ENCODE peak calls at places on chromosomes 2 and 18, in six cellular contexts. C is transverse colon, U is body of pancreas, Y is A549, F is tibial artery, I is right atrium auricular region. O is an unnamed sample. For H3K4me1, the result is how much of the 10 kb centered on the place peaks cover.

GRCh38 chr2:112059671-112060070 is 4.6 kb downstream of the TMEM87B start:
- DNase-seq in C (no peak), U (no peak), Y (no peak), F (no peak), I (no peak), O (no peak)

GRCh38 chr18:36099311-36099710 is 29.8 kb downstream of the SLC39A6 start:
- DNase-seq in C (no peak), U (no peak), Y (no peak), F (no peak), I (no peak), O (no peak)

GRCh38 chr2:234189230-234189629 is 138.7 kb downstream of the SPP2 start:
- DNase-seq in C (no peak), U (no peak), Y (no peak), F (no peak), I (no peak), O (no peak)

GRCh38 chr2:100963026-100963375 is 39.1 kb upstream of the RPL31 start:
- DNase-seq in C (no peak), U (no peak), Y (no peak), F (no peak), I (no peak), O (no peak)

GRCh38 chr2:85599468-85600234 is 2.8 kb downstream of the TMEM150A start:
- DNase-seq in C (no peak), U (no peak), Y (no peak), F (no peak), I (no peak), O (no peak)

GRCh38 chr2:25251032-25251460 is 82.7 kb upstream of the POMC start:
- DNase-seq in C (no peak), U (no peak), Y (no peak), F (no peak), I (no peak), O (no peak)

GRCh38 chr2:37870829-37871228 is 54.3 kb upstream of the RMDN2 start:
- DNase-seq in C (no peak), U (no peak), Y (no peak), F (no peak), I (no peak), O (no peak)

GRCh38 chr18:33699372-33699771 is 121.4 kb downstream of the ASXL3 start:
- DNase-seq in C (no peak), U (no peak), Y (no peak), F (no peak), I (no peak), O (no peak)

GRCh38 chr2:105821428-105822125 is 76.9 kb downstream of the NCK2 start:
- DNase-seq in C (no peak), U (no peak), Y (no peak), F (no peak), I (no peak), O (no peak)

GRCh38 chr2:181923123-181923522 is 31.6 kb downstream of the ITPRID2 start:
- DNase-seq in C (no peak), U (no peak), Y (no peak), F (no peak), I (no peak), O (no peak)

GRCh38 chr2:142756430-142756829 is 121.0 kb upstream of the KYNU start:
- DNase-seq in C (no peak), U (no peak), Y (peak), F (no peak), I (no peak), O (no peak)

GRCh38 chr2:47512581-47513083 is 109.7 kb downstream of the MSH2 start:
- DNase-seq in C (no peak), U (no peak), Y (peak), F (no peak), I (no peak), O (no peak)

GRCh38 chr2:240339411-240340360 is 95.8 kb upstream of the GPC1 start:
- DNase-seq in C (no peak), U (no peak), Y (no peak), F (no peak), I (no peak), O (no peak)

GRCh38 chr18:77132369-77133050 is at the start of gene MBP:
- DNase-seq in C (peak), U (peak), Y (peak), F (no peak), I (no peak), O (peak)

GRCh38 chr18:60044290-60045006 is 144.7 kb downstream of the PMAIP1 start:
- DNase-seq in C (no peak), U (no peak), Y (peak), F (no peak), I (no peak), O (peak)

GRCh38 chr2:101295895-101296294 is 12.6 kb downstream of the RNF149 start:
- DNase-seq in C (no peak), U (no peak), Y (no peak), F (no peak), I (no peak), O (no peak)

GRCh38 chr2:141517852-141518421 is 612.9 kb downstream of the LRP1B start:
- DNase-seq in C (no peak), U (no peak), Y (peak), F (no peak), I (no peak), O (no peak)

GRCh38 chr18:32372381-32373061 is 98.2 kb downstream of the GAREM1 start:
- DNase-seq in C (peak), U (peak), Y (peak), F (no peak), I (no peak), O (peak)

GRCh38 chr18:28338316-28338715 is 161.4 kb upstream of the CDH2 start:
- DNase-seq in C (no peak), U (no peak), Y (no peak), F (no peak), I (no peak), O (no peak)

GRCh38 chr18:63078471-63078870 is 241.1 kb downstream of the BCL2 start:
- DNase-seq in C (no peak), U (no peak), Y (no peak), F (no peak), I (no peak), O (no peak)

GRCh38 chr2:170142502-170142901 is 35.4 kb upstream of the MYO3B start:
- DNase-seq in C (no peak), U (no peak), Y (no peak), F (no peak), I (no peak), O (no peak)

GRCh38 chr2:46632349-46632748 is 153.0 kb downstream of the TMEM247 start:
- DNase-seq in C (no peak), U (no peak), Y (peak), F (no peak), I (no peak), O (no peak)

GRCh38 chr2:66897676-66898280 is 462.9 kb downstream of the MEIS1 start:
- DNase-seq in C (no peak), U (no peak), Y (no peak), F (no peak), I (no peak), O (no peak)

GRCh38 chr2:48531141-48531648 is 1.2 kb downstream of the STON1 start:
- DNase-seq in C (no peak), U (no peak), Y (no peak), F (no peak), I (no peak), O (no peak)

GRCh38 chr18:32310119-32310518 is 120.3 kb downstream of the MEP1B start:
- DNase-seq in C (no peak), U (no peak), Y (no peak), F (no peak), I (no peak), O (no peak)

GRCh38 chr2:178074123-178075005 is 1.8 kb upstream of the PDE11A start:
- DNase-seq in C (no peak), U (no peak), Y (peak), F (no peak), I (no peak), O (no peak)

GRCh38 chr2:75526842-75527241 is 33.9 kb downstream of the EVA1A start:
- DNase-seq in C (no peak), U (no peak), Y (no peak), F (no peak), I (no peak), O (no peak)

GRCh38 chr2:110732422-110733413 is at the start of gene ACOXL:
- DNase-seq in C (peak), U (peak), Y (no peak), F (no peak), I (no peak), O (peak)

GRCh38 chr18:36461551-36461987 is 164.1 kb downstream of the FHOD3 start:
- DNase-seq in C (no peak), U (no peak), Y (no peak), F (no peak), I (no peak), O (no peak)

GRCh38 chr2:241598487-241598886 is 38.5 kb downstream of the THAP4 start:
- DNase-seq in C (no peak), U (peak), Y (peak), F (no peak), I (no peak), O (peak)

GRCh38 chr2:73112913-73113633 is at the start of gene RAB11FIP5:
- DNase-seq in C (peak), U (peak), Y (peak), F (peak), I (peak), O (peak)

GRCh38 chr18:36942264-36942663 is 113.3 kb downstream of the KIAA1328 start:
- DNase-seq in C (no peak), U (no peak), Y (peak), F (no peak), I (no peak), O (no peak)

GRCh38 chr2:240793313-240794177 is 26.5 kb downstream of the KIF1A start:
- DNase-seq in C (no peak), U (no peak), Y (no peak), F (no peak), I (no peak), O (no peak)

GRCh38 chr2:74849228-74849892 is 15.4 kb downstream of the HK2 start:
- DNase-seq in C (peak), U (peak), Y (no peak), F (no peak), I (no peak), O (peak)

GRCh38 chr2:68779595-68779994 is 45.0 kb downstream of the ARHGAP25 start:
- DNase-seq in C (no peak), U (no peak), Y (no peak), F (no peak), I (no peak), O (no peak)

GRCh38 chr2:158699323-158699722 is 95.8 kb upstream of the DAPL1 start:
- DNase-seq in C (no peak), U (no peak), Y (no peak), F (no peak), I (no peak), O (no peak)

GRCh38 chr2:18118703-18119102 is 240.2 kb downstream of the KCNS3 start:
- DNase-seq in C (no peak), U (no peak), Y (no peak), F (no peak), I (no peak), O (no peak)

GRCh38 chr2:227511239-227511930 is 39.4 kb downstream of the AGFG1 start:
- DNase-seq in C (no peak), U (no peak), Y (no peak), F (no peak), I (no peak), O (no peak)
- H3K4me1 ChIP-seq in C (half or more), U (half or more), Y (half or more), F (under half), I (under half), O (half or more)

DNA sequence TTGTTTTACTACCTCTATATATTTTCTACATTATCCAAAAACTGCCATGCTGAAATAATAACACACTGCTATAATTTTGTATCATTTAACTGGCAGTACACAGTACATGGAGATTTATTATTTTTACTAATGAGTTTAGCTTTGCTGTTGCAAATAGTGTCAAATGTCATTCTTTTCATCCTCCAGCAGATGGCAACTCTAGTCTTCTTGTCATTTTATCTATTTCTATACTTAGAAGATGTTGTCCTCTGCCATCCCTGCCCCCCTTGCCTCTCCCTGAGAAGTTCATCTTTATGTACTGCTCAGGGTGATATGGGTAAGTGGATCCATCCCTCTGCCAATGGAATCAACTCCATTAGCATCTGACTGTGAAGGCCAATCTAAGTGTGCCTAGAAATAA is 21.7 kb upstream of the LRRTM1 start:
- DNase-seq in C (no peak), U (no peak), Y (peak), F (no peak), I (no peak), O (no peak)
- TF ChIP-seq CTCF in C (no peak), U (peak), Y (no peak), F (no peak), I (peak), O (peak)

GRCh38 chr2:98457045-98457696 is 12.5 kb downstream of the INPP4A start:
- DNase-seq in C (no peak), U (no peak), Y (peak), F (no peak), I (peak), O (peak)

GRCh38 chr2:98458667-98459380 is 14.2 kb downstream of the INPP4A start:
- DNase-seq in C (no peak), U (no peak), Y (no peak), F (no peak), I (no peak), O (no peak)

GRCh38 chr2:98460573-98461560 is 16.2 kb downstream of the INPP4A start:
- DNase-seq in C (peak), U (no peak), Y (no peak), F (no peak), I (no peak), O (no peak)

GRCh38 chr2:98459776-98460175 is 15.1 kb downstream of the INPP4A start:
- DNase-seq in C (no peak), U (no peak), Y (no peak), F (no peak), I (no peak), O (peak)

GRCh38 chr2:98458207-98458606 is 13.5 kb downstream of the INPP4A start:
- DNase-seq in C (no peak), U (no peak), Y (peak), F (no peak), I (no peak), O (peak)
- H3K4me1 ChIP-seq in C (half or more), U (under half), Y (half or more), F (under half), I (under half), O (half or more)

DNA sequence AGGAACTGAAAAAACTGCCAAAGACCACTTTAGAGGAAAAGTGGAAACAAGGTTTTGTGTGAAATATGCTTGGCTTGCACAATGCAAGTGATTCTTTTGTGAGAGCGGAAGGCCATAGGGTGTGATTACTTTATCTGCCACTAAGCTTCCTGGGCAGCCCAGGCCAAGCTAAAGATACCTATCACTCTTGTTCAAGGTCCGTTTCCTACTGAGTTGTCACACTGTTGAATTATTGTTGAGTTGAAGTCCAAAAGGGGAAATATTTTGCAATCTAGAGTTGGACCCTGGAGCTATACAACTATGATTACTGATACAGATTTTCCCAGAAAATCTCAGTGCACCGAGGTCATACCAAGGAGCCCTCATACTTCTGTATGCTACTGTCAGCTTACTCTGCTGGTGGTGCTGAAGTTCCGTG is 72.7 kb upstream of the CTAGE1 start:
- DNase-seq in C (no peak), U (no peak), Y (peak), F (no peak), I (no peak), O (no peak)
- TF ChIP-seq CTCF in C (no peak), U (no peak), Y (no peak), F (no peak), I (peak), O (no peak)

GRCh38 chr2:65746919-65747678 is 314.7 kb upstream of the SPRED2 start:
- DNase-seq in C (no peak), U (peak), Y (no peak), F (no peak), I (no peak), O (no peak)

GRCh38 chr2:65754219-65754618 is 321.8 kb upstream of the SPRED2 start:
- DNase-seq in C (no peak), U (no peak), Y (no peak), F (no peak), I (no peak), O (no peak)

GRCh38 chr2:65751422-65751821 is 319.0 kb upstream of the SPRED2 start:
- DNase-seq in C (no peak), U (no peak), Y (no peak), F (no peak), I (no peak), O (no peak)

GRCh38 chr2:65744801-65745200 is 312.4 kb upstream of the SPRED2 start:
- DNase-seq in C (no peak), U (no peak), Y (no peak), F (no peak), I (no peak), O (no peak)

DNA sequence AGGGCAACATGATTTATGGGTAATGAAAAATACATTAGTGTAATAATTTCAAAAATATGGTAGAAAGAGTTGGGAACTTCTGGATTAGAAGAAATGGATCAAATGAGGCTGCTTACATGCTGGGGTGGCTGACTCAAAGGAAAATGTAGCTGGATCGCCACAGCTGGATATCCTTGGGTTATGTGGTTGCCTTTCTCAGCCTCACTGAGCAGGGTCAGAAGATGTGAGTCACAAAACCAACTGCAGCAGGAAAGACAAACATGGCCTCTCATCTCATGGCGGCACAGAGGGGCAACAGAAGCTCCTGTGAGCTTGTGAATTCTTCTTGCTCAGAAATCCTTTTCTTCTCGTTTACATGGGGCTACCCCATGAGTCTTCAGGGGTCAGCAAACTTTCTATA is 317.1 kb upstream of the SPRED2 start:
- DNase-seq in C (no peak), U (no peak), Y (no peak), F (no peak), I (no peak), O (no peak)
- H3K4me1 ChIP-seq in C (under half), U (under half), Y (under half), F (under half), I (under half), O (under half)

GRCh38 chr2:115880558-115880957 is 1438.1 kb downstream of the DPP10 start:
- DNase-seq in C (no peak), U (no peak), Y (no peak), F (no peak), I (no peak), O (no peak)
- TF ChIP-seq CTCF in C (no peak), U (no peak), Y (no peak), F (no peak), I (no peak), O (peak)

DNA sequence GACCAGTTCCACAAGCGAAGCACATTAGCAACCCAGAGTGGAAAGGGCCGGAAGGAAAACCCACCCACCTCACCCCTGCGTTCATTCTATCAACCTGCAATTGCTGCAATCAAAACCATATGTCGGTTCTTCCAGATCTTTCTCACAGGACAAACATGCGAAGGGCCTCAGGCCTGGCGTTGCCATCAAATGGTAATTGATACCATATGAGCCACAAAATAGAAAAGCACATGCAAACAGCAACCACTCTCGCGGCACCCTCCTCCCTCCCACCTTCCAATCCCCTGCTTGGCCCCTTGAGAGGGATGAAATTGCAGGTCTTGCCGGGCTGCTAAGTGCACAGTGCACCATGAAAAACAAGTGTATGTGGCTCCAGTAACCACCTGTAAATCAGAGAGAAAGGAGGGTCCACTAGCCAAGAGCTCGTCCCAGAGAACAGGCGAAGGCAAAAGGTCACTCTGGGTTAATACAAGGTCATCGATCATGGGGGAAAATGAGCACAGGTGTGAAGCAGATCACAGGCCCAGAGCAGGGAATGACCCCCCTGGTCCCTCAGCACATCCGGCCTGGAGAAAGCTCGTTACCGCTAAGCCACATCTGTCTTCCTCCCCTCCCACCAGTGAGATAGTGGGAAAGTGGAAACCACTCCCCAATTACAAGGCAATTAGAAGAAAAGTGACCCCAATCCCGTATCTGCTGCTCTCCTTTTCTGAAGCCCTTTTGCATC is 287.4 kb downstream of the TCF4 start:
- DNase-seq in C (no peak), U (no peak), Y (no peak), F (no peak), I (no peak), O (no peak)
- H3K4me1 ChIP-seq in C (under half), U (under half), Y (under half), F (under half), I (under half), O (under half)